ENCODE peak calls at places on chromosomes 13 and 19, in five cellular contexts. C is T-cell; S is activated T-helper 1 cell treated with anti-CD3 and anti-CD28 coated beads, Interleukin-2, amount 50 U/mL, for 16 hours; L is PC-9; E is lung microvascular endothelial cell. G is an unnamed sample.

GRCh38 chr13:60627071-60627686 is 230.2 kb downstream of the TDRD3 start:
- DNase-seq in C (no peak), S (no peak), L (peak), E (peak), G (no peak)

GRCh38 chr13:73945871-73946270 is 188.3 kb downstream of the KLF12 start:
- DNase-seq in C (no peak), S (no peak), L (no peak), E (peak), G (no peak)

GRCh38 chr13:106587787-106588186 is 19.9 kb upstream of the ARGLU1 start:
- DNase-seq in C (no peak), S (no peak), L (no peak), E (no peak), G (no peak)

GRCh38 chr19:19539738-19540703 is 2.0 kb downstream of the CILP2 start:
- DNase-seq in C (peak), S (peak), L (peak), E (peak), G (no peak)

GRCh38 chr19:5698635-5699422 is 8.7 kb downstream of the RPL36 start:
- DNase-seq in C (no peak), S (no peak), L (no peak), E (no peak), G (no peak)

GRCh38 chr19:18284710-18285430 is 3.4 kb upstream of the JUND start:
- DNase-seq in C (no peak), S (no peak), L (no peak), E (no peak), G (no peak)

GRCh38 chr13:112226320-112227002 is 149.7 kb upstream of the SPACA7 start:
- DNase-seq in C (no peak), S (no peak), L (no peak), E (no peak), G (no peak)

GRCh38 chr19:17830567-17831418 is 9.5 kb upstream of the INSL3 start:
- DNase-seq in C (peak), S (peak), L (peak), E (peak), G (no peak)

GRCh38 chr19:11151181-11151580 is 4.4 kb downstream of the SPC24 start:
- DNase-seq in C (no peak), S (no peak), L (no peak), E (no peak), G (no peak)

GRCh38 chr19:38229585-38230073 is 5.6 kb upstream of the DPF1 start:
- DNase-seq in C (peak), S (peak), L (peak), E (peak), G (no peak)

GRCh38 chr19:8457209-8457608 is 12.4 kb downstream of the HNRNPM start:
- DNase-seq in C (no peak), S (no peak), L (no peak), E (no peak), G (no peak)

GRCh38 chr19:4066176-4066606 is 508 bp downstream of the ZBTB7A start:
- DNase-seq in C (peak), S (no peak), L (no peak), E (no peak), G (peak)

GRCh38 chr19:11168568-11168967 is 13.0 kb upstream of the SPC24 start:
- DNase-seq in C (no peak), S (no peak), L (peak), E (peak), G (no peak)

GRCh38 chr13:28574617-28575142 is 79.8 kb upstream of the FLT1 start:
- DNase-seq in C (no peak), S (no peak), L (no peak), E (peak), G (no peak)

GRCh38 chr13:24254151-24254810 is 55.1 kb upstream of the C1QTNF9 start:
- DNase-seq in C (peak), S (peak), L (no peak), E (no peak), G (peak)

GRCh38 chr13:64457976-64458375 is 2772.2 kb downstream of the PCDH9 start:
- DNase-seq in C (no peak), S (no peak), L (no peak), E (no peak), G (no peak)